ENCODE peak calls at places on chromosomes 6 and 20, in ten cellular contexts. One of them, this sample, is unnamed.

GRCh38 chr20:1825492-1825891 is 69.7 kb upstream of the SIRPA start:
- DNase-seq in suprapubic skin: no peak
- DNase-seq in mammary epithelial cell: peak; percentile 53
- DNase-seq in tibial artery: no peak
- DNase-seq in SK-N-SH: no peak
- DNase-seq in HCT116: no peak
- DNase-seq in caudate nucleus: no peak
- DNase-seq in heart right ventricle: no peak
- DNase-seq in pancreas: no peak
- DNase-seq in A549: peak; percentile 32
- DNase-seq in this sample: no peak

GRCh38 chr20:40663304-40663703 is 25.7 kb downstream of the MAFB start:
- DNase-seq in suprapubic skin: no peak
- DNase-seq in mammary epithelial cell: no peak
- DNase-seq in tibial artery: no peak
- DNase-seq in SK-N-SH: no peak
- DNase-seq in HCT116: no peak
- DNase-seq in caudate nucleus: no peak
- DNase-seq in heart right ventricle: no peak
- DNase-seq in pancreas: no peak
- DNase-seq in A549: no peak
- DNase-seq in this sample: no peak

GRCh38 chr6:165676435-165677068 is 13.5 kb upstream of the PDE10A start:
- DNase-seq in suprapubic skin: no peak
- DNase-seq in mammary epithelial cell: no peak
- DNase-seq in tibial artery: no peak
- DNase-seq in SK-N-SH: no peak
- DNase-seq in HCT116: no peak
- DNase-seq in caudate nucleus: no peak
- DNase-seq in heart right ventricle: peak; percentile 48
- DNase-seq in pancreas: no peak
- DNase-seq in A549: no peak
- DNase-seq in this sample: no peak

GRCh38 chr20:63356931-63357879 is 3.9 kb downstream of the CHRNA4 start:
- DNase-seq in suprapubic skin: no peak
- DNase-seq in mammary epithelial cell: no peak
- DNase-seq in tibial artery: no peak
- DNase-seq in SK-N-SH: no peak
- DNase-seq in HCT116: no peak
- DNase-seq in caudate nucleus: no peak
- DNase-seq in heart right ventricle: no peak
- DNase-seq in pancreas: no peak
- DNase-seq in A549: no peak
- DNase-seq in this sample: no peak

GRCh38 chr6:116447052-116447451 is 14.1 kb upstream of the CALHM6 start:
- DNase-seq in suprapubic skin: no peak
- DNase-seq in mammary epithelial cell: no peak
- DNase-seq in tibial artery: no peak
- DNase-seq in SK-N-SH: no peak
- DNase-seq in HCT116: no peak
- DNase-seq in caudate nucleus: no peak
- DNase-seq in heart right ventricle: no peak
- DNase-seq in pancreas: no peak
- DNase-seq in A549: no peak
- DNase-seq in this sample: no peak

GRCh38 chr6:82589509-82590206 is 226.0 kb downstream of the TPBG start:
- DNase-seq in suprapubic skin: no peak
- DNase-seq in mammary epithelial cell: peak; percentile 58
- DNase-seq in tibial artery: no peak
- DNase-seq in SK-N-SH: peak; percentile 20
- DNase-seq in HCT116: peak; percentile 70
- DNase-seq in caudate nucleus: no peak
- DNase-seq in heart right ventricle: no peak
- DNase-seq in pancreas: no peak
- DNase-seq in A549: peak; percentile 67
- DNase-seq in this sample: no peak

GRCh38 chr6:113211185-113211584 is 646.0 kb upstream of the MARCKS start:
- DNase-seq in suprapubic skin: no peak
- DNase-seq in mammary epithelial cell: no peak
- DNase-seq in tibial artery: no peak
- DNase-seq in SK-N-SH: no peak
- DNase-seq in HCT116: no peak
- DNase-seq in caudate nucleus: no peak
- DNase-seq in heart right ventricle: no peak
- DNase-seq in pancreas: no peak
- DNase-seq in A549: no peak
- DNase-seq in this sample: no peak

GRCh38 chr6:137734875-137735182 is 132.2 kb upstream of the TNFAIP3 start:
- DNase-seq in suprapubic skin: no peak
- DNase-seq in mammary epithelial cell: no peak
- DNase-seq in tibial artery: peak; percentile 45
- DNase-seq in SK-N-SH: no peak
- DNase-seq in HCT116: no peak
- DNase-seq in caudate nucleus: no peak
- DNase-seq in heart right ventricle: no peak
- DNase-seq in pancreas: no peak
- DNase-seq in A549: no peak
- DNase-seq in this sample: no peak

GRCh38 chr6:142796571-142796970 is 148.4 kb downstream of the HIVEP2 start:
- DNase-seq in suprapubic skin: no peak
- DNase-seq in mammary epithelial cell: no peak
- DNase-seq in tibial artery: no peak
- DNase-seq in SK-N-SH: no peak
- DNase-seq in HCT116: no peak
- DNase-seq in caudate nucleus: no peak
- DNase-seq in heart right ventricle: no peak
- DNase-seq in pancreas: no peak
- DNase-seq in A549: no peak
- DNase-seq in this sample: peak; percentile 18

GRCh38 chr6:3456794-3457709 is at the start of gene SLC22A23:
- DNase-seq in suprapubic skin: peak; percentile 83
- DNase-seq in mammary epithelial cell: peak; percentile 60
- DNase-seq in tibial artery: peak; percentile 34
- DNase-seq in SK-N-SH: peak; percentile 93
- DNase-seq in HCT116: peak; percentile 46
- DNase-seq in caudate nucleus: peak; percentile 42
- DNase-seq in heart right ventricle: peak; percentile 53
- DNase-seq in pancreas: peak; percentile 88
- DNase-seq in A549: peak; percentile 71
- DNase-seq in this sample: no peak

GRCh38 chr6:105794263-105794662 is 291.9 kb upstream of the PRDM1 start:
- DNase-seq in suprapubic skin: no peak
- DNase-seq in mammary epithelial cell: no peak
- DNase-seq in tibial artery: peak; percentile 80
- DNase-seq in SK-N-SH: no peak
- DNase-seq in HCT116: no peak
- DNase-seq in caudate nucleus: no peak
- DNase-seq in heart right ventricle: peak; percentile 15
- DNase-seq in pancreas: peak; percentile 36
- DNase-seq in A549: peak; percentile 66
- DNase-seq in this sample: no peak

GRCh38 chr6:95545226-95545625 is 32.1 kb upstream of the MANEA start:
- DNase-seq in suprapubic skin: no peak
- DNase-seq in mammary epithelial cell: no peak
- DNase-seq in tibial artery: peak; percentile 40
- DNase-seq in SK-N-SH: no peak
- DNase-seq in HCT116: no peak
- DNase-seq in caudate nucleus: no peak
- DNase-seq in heart right ventricle: peak; percentile 7
- DNase-seq in pancreas: no peak
- DNase-seq in A549: no peak
- DNase-seq in this sample: no peak

GRCh38 chr6:14630136-14630535 is 512.6 kb downstream of the CD83 start:
- DNase-seq in suprapubic skin: no peak
- DNase-seq in mammary epithelial cell: no peak
- DNase-seq in tibial artery: no peak
- DNase-seq in SK-N-SH: no peak
- DNase-seq in HCT116: no peak
- DNase-seq in caudate nucleus: no peak
- DNase-seq in heart right ventricle: no peak
- DNase-seq in pancreas: no peak
- DNase-seq in A549: no peak
- DNase-seq in this sample: no peak

GRCh38 chr20:36374995-36375394 is 68.9 kb downstream of the DLGAP4 start:
- DNase-seq in suprapubic skin: no peak
- DNase-seq in mammary epithelial cell: no peak
- DNase-seq in tibial artery: no peak
- DNase-seq in SK-N-SH: no peak
- DNase-seq in HCT116: no peak
- DNase-seq in caudate nucleus: no peak
- DNase-seq in heart right ventricle: no peak
- DNase-seq in pancreas: no peak
- DNase-seq in A549: no peak
- DNase-seq in this sample: no peak

GRCh38 chr20:41133709-41134361 is 3.5 kb upstream of the PLCG1 start:
- DNase-seq in suprapubic skin: peak; percentile 81
- DNase-seq in mammary epithelial cell: peak; percentile 98
- DNase-seq in tibial artery: no peak
- DNase-seq in SK-N-SH: no peak
- DNase-seq in HCT116: no peak
- DNase-seq in caudate nucleus: peak; percentile 60
- DNase-seq in heart right ventricle: no peak
- DNase-seq in pancreas: no peak
- DNase-seq in A549: no peak
- DNase-seq in this sample: no peak

GRCh38 chr20:16709017-16709416 is 20.8 kb upstream of the SNRPB2 start:
- DNase-seq in suprapubic skin: no peak
- DNase-seq in mammary epithelial cell: no peak
- DNase-seq in tibial artery: no peak
- DNase-seq in SK-N-SH: no peak
- DNase-seq in HCT116: no peak
- DNase-seq in caudate nucleus: no peak
- DNase-seq in heart right ventricle: no peak
- DNase-seq in pancreas: no peak
- DNase-seq in A549: no peak
- DNase-seq in this sample: no peak

GRCh38 chr6:125099211-125100017 is 54.2 kb upstream of the TPD52L1 start:
- DNase-seq in suprapubic skin: no peak
- DNase-seq in mammary epithelial cell: peak; percentile 44
- DNase-seq in tibial artery: peak; percentile 48
- DNase-seq in SK-N-SH: peak; percentile 61
- DNase-seq in HCT116: peak; percentile 49
- DNase-seq in caudate nucleus: peak; percentile 56
- DNase-seq in heart right ventricle: peak; percentile 58
- DNase-seq in pancreas: peak; percentile 33
- DNase-seq in A549: peak; percentile 85
- DNase-seq in this sample: no peak
- H3K27ac ChIP-seq in suprapubic skin: no peak overlapping the region
- H3K27ac ChIP-seq in mammary epithelial cell: no peak overlapping the region
- H3K27ac ChIP-seq in tibial artery: peak overlapping the region; percentile 79
- H3K27ac ChIP-seq in SK-N-SH: no peak overlapping the region
- H3K27ac ChIP-seq in HCT116: no peak overlapping the region
- H3K27ac ChIP-seq in caudate nucleus: peak overlapping the region; percentile 89
- H3K27ac ChIP-seq in heart right ventricle: no peak overlapping the region
- H3K27ac ChIP-seq in pancreas: no peak overlapping the region
- H3K27ac ChIP-seq in A549: peak overlapping the region; percentile 86
- H3K27ac ChIP-seq in this sample: no peak overlapping the region

DNA sequence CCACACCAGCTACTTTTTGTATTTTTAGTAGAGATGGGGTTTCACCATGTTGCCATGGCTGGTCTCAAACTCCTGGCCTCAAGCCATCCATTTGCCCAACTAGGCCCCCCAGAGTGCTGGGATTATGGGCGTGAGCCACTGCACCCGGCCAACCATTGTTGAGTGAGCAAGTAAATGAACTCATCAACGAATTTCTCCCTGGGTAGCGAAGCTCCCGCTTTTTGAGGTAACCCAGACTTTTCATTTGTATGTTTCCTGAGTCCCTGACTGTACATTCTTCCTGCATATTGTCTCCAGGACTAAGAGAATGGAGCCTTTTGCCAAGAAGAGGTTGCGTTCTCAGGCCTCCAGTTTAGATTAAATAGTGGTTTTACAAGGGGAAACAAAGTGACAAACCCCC is 36.4 kb downstream of the RIPOR3 start:
- DNase-seq in suprapubic skin: no peak
- DNase-seq in mammary epithelial cell: no peak
- DNase-seq in tibial artery: no peak
- DNase-seq in SK-N-SH: no peak
- DNase-seq in HCT116: no peak
- DNase-seq in caudate nucleus: no peak
- DNase-seq in heart right ventricle: no peak
- DNase-seq in pancreas: no peak
- DNase-seq in A549: no peak
- DNase-seq in this sample: no peak
- H3K27ac ChIP-seq in suprapubic skin: peak overlapping the region; percentile 76
- H3K27ac ChIP-seq in mammary epithelial cell: no peak overlapping the region
- H3K27ac ChIP-seq in tibial artery: peak overlapping the region; percentile 25
- H3K27ac ChIP-seq in SK-N-SH: peak overlapping the region; percentile 48
- H3K27ac ChIP-seq in HCT116: no peak overlapping the region
- H3K27ac ChIP-seq in caudate nucleus: peak overlapping the region; percentile 11
- H3K27ac ChIP-seq in heart right ventricle: peak overlapping the region; percentile 83
- H3K27ac ChIP-seq in pancreas: no peak overlapping the region
- H3K27ac ChIP-seq in A549: peak overlapping the region; percentile 40
- H3K27ac ChIP-seq in this sample: peak overlapping the region; percentile 85

GRCh38 chr20:34915749-34916455 is 39.5 kb downstream of the ACSS2 start:
- DNase-seq in suprapubic skin: no peak
- DNase-seq in mammary epithelial cell: no peak
- DNase-seq in tibial artery: no peak
- DNase-seq in SK-N-SH: peak; percentile 23
- DNase-seq in HCT116: no peak
- DNase-seq in caudate nucleus: no peak
- DNase-seq in heart right ventricle: no peak
- DNase-seq in pancreas: no peak
- DNase-seq in A549: no peak
- DNase-seq in this sample: no peak
- H3K27ac ChIP-seq in suprapubic skin: no peak overlapping the region
- H3K27ac ChIP-seq in mammary epithelial cell: no peak overlapping the region
- H3K27ac ChIP-seq in tibial artery: no peak overlapping the region
- H3K27ac ChIP-seq in SK-N-SH: peak overlapping the region; percentile 9
- H3K27ac ChIP-seq in HCT116: no peak overlapping the region
- H3K27ac ChIP-seq in caudate nucleus: no peak overlapping the region
- H3K27ac ChIP-seq in heart right ventricle: peak overlapping the region; percentile 74
- H3K27ac ChIP-seq in pancreas: no peak overlapping the region
- H3K27ac ChIP-seq in A549: no peak overlapping the region
- H3K27ac ChIP-seq in this sample: no peak overlapping the region

DNA sequence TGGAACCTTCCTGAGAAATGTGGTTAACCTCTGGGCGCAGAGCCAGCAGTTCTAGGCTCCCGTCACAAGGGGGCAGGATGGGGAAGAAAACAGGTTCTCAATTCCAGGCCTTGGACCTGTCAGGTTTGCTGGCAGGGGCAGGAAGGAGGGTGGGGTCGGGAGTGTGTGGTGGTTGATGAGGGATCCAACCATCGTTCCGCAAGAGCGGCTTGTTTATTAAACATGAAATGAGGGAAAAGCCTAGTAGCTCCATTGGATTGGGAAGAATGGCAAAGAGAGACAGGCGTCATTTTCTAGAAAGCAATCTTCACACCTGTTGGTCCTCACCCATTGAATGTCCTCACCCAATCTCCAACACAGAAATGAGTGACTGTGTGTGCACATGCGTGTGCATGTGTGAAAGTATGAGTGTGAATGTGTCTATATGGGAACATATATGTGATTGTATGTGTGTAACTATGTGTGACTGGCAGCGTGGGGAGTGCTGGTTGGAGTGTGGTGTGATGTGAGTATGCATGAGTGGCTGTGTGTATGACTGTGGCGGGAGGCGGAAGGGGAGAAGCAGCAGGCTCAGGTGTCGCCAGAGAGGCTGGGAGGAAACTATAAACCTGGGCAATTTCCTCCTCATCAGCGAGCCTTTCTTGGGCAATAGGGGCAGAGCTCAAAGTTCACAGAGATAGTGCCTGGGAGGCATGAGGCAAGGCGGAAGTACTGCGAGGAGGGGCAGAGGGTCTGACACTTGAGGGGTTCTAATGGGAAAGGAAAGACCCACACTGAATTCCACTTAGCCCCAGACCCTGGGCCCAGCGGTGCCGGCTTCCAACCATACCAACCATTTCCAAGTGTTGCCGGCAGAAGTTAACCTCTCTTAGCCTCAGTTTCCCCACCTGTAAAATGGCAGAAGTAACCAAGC is 29.6 kb downstream of the SRSF3 start:
- DNase-seq in suprapubic skin: peak; percentile 93
- DNase-seq in mammary epithelial cell: peak; percentile 82
- DNase-seq in tibial artery: peak; percentile 89
- DNase-seq in SK-N-SH: peak; percentile 83
- DNase-seq in HCT116: peak; percentile 58
- DNase-seq in caudate nucleus: peak; percentile 75
- DNase-seq in heart right ventricle: peak; percentile 91
- DNase-seq in pancreas: peak; percentile 93
- DNase-seq in A549: peak; percentile 62
- DNase-seq in this sample: no peak
- H3K27ac ChIP-seq in suprapubic skin: no peak overlapping the region
- H3K27ac ChIP-seq in mammary epithelial cell: no peak overlapping the region
- H3K27ac ChIP-seq in tibial artery: peak overlapping the region; percentile 71
- H3K27ac ChIP-seq in SK-N-SH: no peak overlapping the region
- H3K27ac ChIP-seq in HCT116: no peak overlapping the region
- H3K27ac ChIP-seq in caudate nucleus: peak overlapping the region; percentile 64
- H3K27ac ChIP-seq in heart right ventricle: no peak overlapping the region
- H3K27ac ChIP-seq in pancreas: no peak overlapping the region
- H3K27ac ChIP-seq in A549: peak overlapping the region; percentile 75
- H3K27ac ChIP-seq in this sample: no peak overlapping the region